ENCODE peak calls at places on chromosomes 4 and X, in nine cellular contexts. M is K562, D is A549, H is ovary, I is GM12878, V is H1, F is SK-N-SH, A is transverse colon, W is stomach. J is an unnamed sample.

GRCh38 chr4:76690091-76690905 is 207.6 kb downstream of the SOWAHB start:
- DNase-seq in M (no peak), D (peak), H (no peak), I (no peak), V (no peak), F (peak), A (peak), W (peak), J (no peak)

GRCh38 chrX:74023203-74023602 is 280.8 kb upstream of the ZCCHC13 start:
- DNase-seq in M (no peak), D (no peak), H (no peak), I (no peak), V (no peak), F (no peak), A (no peak), W (no peak), J (no peak)

GRCh38 chr4:121728066-121728465 is 31.3 kb upstream of the ANXA5 start:
- DNase-seq in M (no peak), D (peak), H (no peak), I (no peak), V (no peak), F (no peak), A (no peak), W (no peak), J (no peak)

GRCh38 chr4:142293536-142293935 is 552.6 kb downstream of the INPP4B start:
- DNase-seq in M (no peak), D (no peak), H (no peak), I (no peak), V (no peak), F (no peak), A (no peak), W (no peak), J (no peak)

GRCh38 chr4:161936625-161937133 is 227.1 kb downstream of the FSTL5 start:
- DNase-seq in M (no peak), D (peak), H (no peak), I (no peak), V (no peak), F (peak), A (no peak), W (no peak), J (no peak)

GRCh38 chr4:116122131-116122530 is 963.2 kb downstream of the TRAM1L1 start:
- DNase-seq in M (no peak), D (peak), H (no peak), I (no peak), V (no peak), F (no peak), A (no peak), W (no peak), J (no peak)

GRCh38 chr4:25862411-25863346 is at the start of gene SEL1L3:
- DNase-seq in M (peak), D (peak), H (peak), I (no peak), V (peak), F (peak), A (peak), W (peak), J (no peak)

GRCh38 chr4:79650794-79651431 is 242.9 kb upstream of the GK2 start:
- DNase-seq in M (no peak), D (no peak), H (no peak), I (no peak), V (no peak), F (no peak), A (no peak), W (no peak), J (no peak)

GRCh38 chr4:76704133-76704881 is 193.6 kb downstream of the SOWAHB start:
- DNase-seq in M (no peak), D (peak), H (no peak), I (no peak), V (no peak), F (no peak), A (peak), W (peak), J (no peak)

GRCh38 chr4:186689476-186689875 is 34.2 kb downstream of the FAT1 start:
- DNase-seq in M (no peak), D (no peak), H (no peak), I (no peak), V (no peak), F (no peak), A (no peak), W (no peak), J (no peak)

GRCh38 chr4:10117424-10118354 is 1.1 kb upstream of the WDR1 start:
- DNase-seq in M (no peak), D (no peak), H (peak), I (peak), V (peak), F (no peak), A (peak), W (no peak), J (no peak)

GRCh38 chr4:166981847-166982246 is 252.4 kb downstream of the SPOCK3 start:
- DNase-seq in M (no peak), D (no peak), H (no peak), I (no peak), V (no peak), F (peak), A (no peak), W (no peak), J (no peak)

GRCh38 chr4:88382621-88383020 is 4.0 kb downstream of the HERC6 start:
- DNase-seq in M (no peak), D (peak), H (no peak), I (peak), V (no peak), F (no peak), A (no peak), W (no peak), J (no peak)

GRCh38 chr4:91447168-91447567 is 856.6 kb upstream of the GRID2 start:
- DNase-seq in M (no peak), D (no peak), H (no peak), I (no peak), V (no peak), F (no peak), A (no peak), W (no peak), J (no peak)

GRCh38 chr4:3227878-3228675 is 20.9 kb upstream of the MSANTD1 start:
- DNase-seq in M (no peak), D (no peak), H (peak), I (no peak), V (no peak), F (no peak), A (no peak), W (no peak), J (no peak)

GRCh38 chr4:182978152-182978827 is 61.1 kb upstream of the DCTD start:
- DNase-seq in M (no peak), D (no peak), H (no peak), I (peak), V (no peak), F (no peak), A (no peak), W (no peak), J (no peak)

GRCh38 chr4:11397819-11398610 is 30.7 kb downstream of the HS3ST1 start:
- DNase-seq in M (no peak), D (no peak), H (no peak), I (no peak), V (no peak), F (no peak), A (no peak), W (no peak), J (no peak)

GRCh38 chrX:83845397-83845796 is 15.5 kb upstream of the CYLC1 start:
- DNase-seq in M (peak), D (peak), H (no peak), I (no peak), V (no peak), F (peak), A (no peak), W (no peak), J (no peak)

GRCh38 chr4:38413524-38414341 is 250.3 kb upstream of the KLF3 start:
- DNase-seq in M (no peak), D (peak), H (no peak), I (no peak), V (no peak), F (no peak), A (no peak), W (no peak), J (no peak)

GRCh38 chr4:165604181-165604580 is 225.4 kb downstream of the CPE start:
- DNase-seq in M (no peak), D (no peak), H (no peak), I (no peak), V (no peak), F (no peak), A (no peak), W (no peak), J (no peak)

GRCh38 chr4:33883111-33883510 is 2361.2 kb downstream of the ARAP2 start:
- DNase-seq in M (no peak), D (no peak), H (no peak), I (no peak), V (no peak), F (no peak), A (no peak), W (no peak), J (no peak)

GRCh38 chr4:41057456-41057855 is 156.9 kb downstream of the APBB2 start:
- DNase-seq in M (no peak), D (no peak), H (no peak), I (no peak), V (no peak), F (no peak), A (no peak), W (no peak), J (no peak)

GRCh38 chr4:1330761-1331590 is 16.0 kb upstream of the UVSSA start:
- DNase-seq in M (no peak), D (no peak), H (peak), I (no peak), V (no peak), F (peak), A (no peak), W (no peak), J (no peak)

GRCh38 chr4:157271166-157271869 is 50.8 kb downstream of the GRIA2 start:
- DNase-seq in M (no peak), D (no peak), H (no peak), I (no peak), V (no peak), F (no peak), A (no peak), W (no peak), J (no peak)

GRCh38 chrX:137362583-137362982 is 203.3 kb upstream of the ZIC3 start:
- DNase-seq in M (no peak), D (no peak), H (no peak), I (no peak), V (no peak), F (no peak), A (no peak), W (no peak), J (no peak)

GRCh38 chr4:80155286-80155982 is 41.9 kb upstream of the PRDM8 start:
- DNase-seq in M (no peak), D (no peak), H (no peak), I (no peak), V (no peak), F (no peak), A (no peak), W (no peak), J (no peak)

GRCh38 chr4:118850813-118851173 is 14.9 kb upstream of the SEC24D start:
- DNase-seq in M (no peak), D (no peak), H (no peak), I (no peak), V (no peak), F (no peak), A (no peak), W (no peak), J (no peak)

GRCh38 chr4:6999172-7000086 is 43.7 kb upstream of the TADA2B start:
- DNase-seq in M (no peak), D (peak), H (no peak), I (no peak), V (no peak), F (no peak), A (no peak), W (no peak), J (no peak)

GRCh38 chrX:23699636-23700194 is 32.4 kb downstream of the PRDX4 start:
- DNase-seq in M (peak), D (no peak), H (peak), I (no peak), V (peak), F (no peak), A (no peak), W (no peak), J (no peak)

GRCh38 chrX:50799531-50799961 is 14.4 kb downstream of the SHROOM4 start:
- DNase-seq in M (no peak), D (peak), H (no peak), I (no peak), V (no peak), F (no peak), A (peak), W (no peak), J (no peak)

GRCh38 chr4:6900181-6900812 is 9.3 kb upstream of the TBC1D14 start:
- DNase-seq in M (no peak), D (no peak), H (no peak), I (no peak), V (no peak), F (no peak), A (peak), W (peak), J (no peak)

GRCh38 chr4:75340561-75340960 is 173.6 kb downstream of the RCHY1 start:
- DNase-seq in M (no peak), D (no peak), H (no peak), I (no peak), V (no peak), F (no peak), A (no peak), W (no peak), J (no peak)

GRCh38 chr4:75343333-75343732 is 170.9 kb downstream of the RCHY1 start:
- DNase-seq in M (no peak), D (no peak), H (no peak), I (no peak), V (no peak), F (no peak), A (no peak), W (no peak), J (no peak)

GRCh38 chr4:75344915-75345314 is 169.3 kb downstream of the RCHY1 start:
- DNase-seq in M (no peak), D (peak), H (no peak), I (no peak), V (no peak), F (no peak), A (no peak), W (no peak), J (no peak)

GRCh38 chr4:75345436-75345835 is 168.8 kb downstream of the RCHY1 start:
- DNase-seq in M (no peak), D (no peak), H (no peak), I (no peak), V (no peak), F (no peak), A (no peak), W (no peak), J (no peak)
- TF ChIP-seq EP300 in M (no peak), D (no peak), H (no peak), I (no peak), V (no peak), F (no peak), A (no peak), W (no peak), J (no peak)

GRCh38 chr4:56698329-56698728 is 17.2 kb upstream of the HOPX start:
- DNase-seq in M (no peak), D (no peak), H (no peak), I (no peak), V (no peak), F (no peak), A (no peak), W (no peak), J (no peak)
- TF ChIP-seq EP300 in M (no peak), D (no peak), H (no peak), I (no peak), V (no peak), F (no peak), A (no peak), W (no peak), J (no peak)

GRCh38 chr4:16530688-16531635 is 304.7 kb upstream of the TAPT1 start:
- DNase-seq in M (no peak), D (no peak), H (no peak), I (no peak), V (no peak), F (no peak), A (no peak), W (no peak), J (no peak)
- TF ChIP-seq EP300 in M (no peak), D (no peak), H (no peak), I (no peak), V (no peak), F (no peak), A (no peak), W (no peak), J (no peak)

DNA sequence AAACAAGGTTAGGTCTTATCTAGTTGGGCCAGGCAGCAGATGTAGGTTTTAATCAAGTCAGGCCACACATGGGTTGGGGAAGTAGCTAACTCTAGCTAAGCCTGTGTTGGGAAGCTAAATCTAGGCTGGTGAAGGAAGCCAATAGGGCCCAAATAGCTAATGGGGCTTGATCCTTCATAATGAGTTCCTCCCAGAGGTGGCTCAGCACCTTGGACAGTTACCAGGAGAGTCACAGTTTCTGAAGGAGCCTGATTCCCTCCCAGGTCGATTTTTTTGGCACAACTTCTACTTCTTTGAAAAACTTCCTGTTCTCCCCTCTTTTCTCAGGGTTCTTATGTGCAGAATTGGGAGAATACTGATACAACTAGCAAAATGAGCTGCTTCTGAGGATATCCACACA is 242.5 kb upstream of the PRPS2 start:
- DNase-seq in M (no peak), D (peak), H (no peak), I (no peak), V (peak), F (no peak), A (no peak), W (no peak), J (no peak)
- TF ChIP-seq EP300 in M (no peak), D (no peak), H (no peak), I (no peak), V (no peak), F (no peak), A (no peak), W (no peak), J (no peak)